ENCODE peak calls at places on chromosomes 13 and 19, in five cellular contexts. One of them, this sample, is unnamed.

GRCh38 chr13:61146158-61146557 is 269.5 kb downstream of the PCDH20 start:
- DNase-seq in IMR-90: no peak
- DNase-seq in neuronal stem cell: no peak
- DNase-seq in mesenchymal stem cell: no peak
- DNase-seq in H1: no peak
- DNase-seq in this sample: no peak

GRCh38 chr19:47183579-47183978 is 47.4 kb downstream of the BBC3 start:
- DNase-seq in IMR-90: no peak
- DNase-seq in neuronal stem cell: no peak
- DNase-seq in mesenchymal stem cell: no peak
- DNase-seq in H1: no peak
- DNase-seq in this sample: no peak

GRCh38 chr13:102670130-102670529 is 24.7 kb downstream of the METTL21C start:
- DNase-seq in IMR-90: no peak
- DNase-seq in neuronal stem cell: no peak
- DNase-seq in mesenchymal stem cell: no peak
- DNase-seq in H1: no peak
- DNase-seq in this sample: no peak

GRCh38 chr19:49430678-49431329 is 5.6 kb downstream of the GFY start:
- DNase-seq in IMR-90: no peak
- DNase-seq in neuronal stem cell: no peak
- DNase-seq in mesenchymal stem cell: no peak
- DNase-seq in H1: no peak
- DNase-seq in this sample: peak; percentile 48

GRCh38 chr13:42110410-42111155 is 62.1 kb downstream of the DGKH start:
- DNase-seq in IMR-90: peak; percentile 82
- DNase-seq in neuronal stem cell: peak; percentile 59
- DNase-seq in mesenchymal stem cell: peak; percentile 89
- DNase-seq in H1: no peak
- DNase-seq in this sample: peak; percentile 49

GRCh38 chr13:24865158-24865557 is 101.2 kb downstream of the RNF17 start:
- DNase-seq in IMR-90: peak; percentile 4
- DNase-seq in neuronal stem cell: no peak
- DNase-seq in mesenchymal stem cell: peak; percentile 12
- DNase-seq in H1: no peak
- DNase-seq in this sample: no peak

GRCh38 chr13:114099191-114099590 is 33.2 kb downstream of the RASA3 start:
- DNase-seq in IMR-90: peak; percentile 93
- DNase-seq in neuronal stem cell: no peak
- DNase-seq in mesenchymal stem cell: peak; percentile 99
- DNase-seq in H1: no peak
- DNase-seq in this sample: peak; percentile 91

GRCh38 chr13:101811440-101811839 is 359.0 kb downstream of the ITGBL1 start:
- DNase-seq in IMR-90: no peak
- DNase-seq in neuronal stem cell: no peak
- DNase-seq in mesenchymal stem cell: no peak
- DNase-seq in H1: no peak
- DNase-seq in this sample: no peak

GRCh38 chr19:45125975-45126493 is 33.1 kb downstream of the PPP1R37 start:
- DNase-seq in IMR-90: peak; percentile 49
- DNase-seq in neuronal stem cell: peak; percentile 41
- DNase-seq in mesenchymal stem cell: peak; percentile 63
- DNase-seq in H1: peak; percentile 56
- DNase-seq in this sample: peak; percentile 86

GRCh38 chr19:33373701-33374405 is at the start of gene CEBPG:
- DNase-seq in IMR-90: peak; percentile 64
- DNase-seq in neuronal stem cell: peak; percentile 43
- DNase-seq in mesenchymal stem cell: peak; percentile 70
- DNase-seq in H1: no peak
- DNase-seq in this sample: no peak

GRCh38 chr13:45628094-45628493 is 12.6 kb upstream of the ERICH6B start:
- DNase-seq in IMR-90: no peak
- DNase-seq in neuronal stem cell: no peak
- DNase-seq in mesenchymal stem cell: no peak
- DNase-seq in H1: no peak
- DNase-seq in this sample: peak; percentile 22

GRCh38 chr19:4042731-4043082 is 24.0 kb downstream of the ZBTB7A start:
- DNase-seq in IMR-90: no peak
- DNase-seq in neuronal stem cell: no peak
- DNase-seq in mesenchymal stem cell: no peak
- DNase-seq in H1: no peak
- DNase-seq in this sample: no peak

GRCh38 chr19:39203372-39204341 is at the start of gene SYCN:
- DNase-seq in IMR-90: no peak
- DNase-seq in neuronal stem cell: no peak
- DNase-seq in mesenchymal stem cell: no peak
- DNase-seq in H1: no peak
- DNase-seq in this sample: no peak

GRCh38 chr13:105142556-105142955 is 1392.9 kb downstream of the EFNB2 start:
- DNase-seq in IMR-90: no peak
- DNase-seq in neuronal stem cell: no peak
- DNase-seq in mesenchymal stem cell: no peak
- DNase-seq in H1: no peak
- DNase-seq in this sample: no peak

GRCh38 chr13:109862627-109863026 is 76.2 kb upstream of the IRS2 start:
- DNase-seq in IMR-90: peak; percentile 80
- DNase-seq in neuronal stem cell: no peak
- DNase-seq in mesenchymal stem cell: peak; percentile 69
- DNase-seq in H1: no peak
- DNase-seq in this sample: no peak

GRCh38 chr13:93420887-93421286 is 194.3 kb downstream of the GPC6 start:
- DNase-seq in IMR-90: no peak
- DNase-seq in neuronal stem cell: no peak
- DNase-seq in mesenchymal stem cell: no peak
- DNase-seq in H1: no peak
- DNase-seq in this sample: no peak

GRCh38 chr19:55519461-55520311 is 17.2 kb downstream of the SBK2 start:
- DNase-seq in IMR-90: peak; percentile 98
- DNase-seq in neuronal stem cell: no peak
- DNase-seq in mesenchymal stem cell: peak; percentile 73
- DNase-seq in H1: no peak
- DNase-seq in this sample: no peak

GRCh38 chr13:73060251-73061160 is 1.7 kb downstream of the KLF5 start:
- DNase-seq in IMR-90: peak; percentile 82
- DNase-seq in neuronal stem cell: peak; percentile 12
- DNase-seq in mesenchymal stem cell: peak; percentile 80
- DNase-seq in H1: no peak
- DNase-seq in this sample: peak; percentile 74

GRCh38 chr13:65592757-65593156 is 1637.4 kb downstream of the PCDH9 start:
- DNase-seq in IMR-90: peak; percentile 1
- DNase-seq in neuronal stem cell: no peak
- DNase-seq in mesenchymal stem cell: peak; percentile 8
- DNase-seq in H1: no peak
- DNase-seq in this sample: no peak

GRCh38 chr13:106326751-106327150 is 208.7 kb downstream of the EFNB2 start:
- DNase-seq in IMR-90: no peak
- DNase-seq in neuronal stem cell: no peak
- DNase-seq in mesenchymal stem cell: no peak
- DNase-seq in H1: no peak
- DNase-seq in this sample: no peak

GRCh38 chr13:104314321-104314720 is 1248.1 kb upstream of the SLC10A2 start:
- DNase-seq in IMR-90: no peak
- DNase-seq in neuronal stem cell: no peak
- DNase-seq in mesenchymal stem cell: no peak
- DNase-seq in H1: no peak
- DNase-seq in this sample: no peak

GRCh38 chr19:14432817-14433453 is at the start of gene PKN1:
- DNase-seq in IMR-90: no peak
- DNase-seq in neuronal stem cell: peak; percentile 67
- DNase-seq in mesenchymal stem cell: no peak
- DNase-seq in H1: no peak
- DNase-seq in this sample: peak; percentile 52

GRCh38 chr13:38758278-38758677 is 71.4 kb downstream of the FREM2 start:
- DNase-seq in IMR-90: no peak
- DNase-seq in neuronal stem cell: no peak
- DNase-seq in mesenchymal stem cell: no peak
- DNase-seq in H1: no peak
- DNase-seq in this sample: peak; percentile 74

GRCh38 chr13:20525144-20525600 is 485 bp downstream of the CRYL1 start:
- DNase-seq in IMR-90: no peak
- DNase-seq in neuronal stem cell: peak; percentile 11
- DNase-seq in mesenchymal stem cell: peak; percentile 20
- DNase-seq in H1: no peak
- DNase-seq in this sample: peak; percentile 23

GRCh38 chr13:104314926-104315535 is 1248.8 kb upstream of the SLC10A2 start:
- DNase-seq in IMR-90: peak; percentile 1
- DNase-seq in neuronal stem cell: no peak
- DNase-seq in mesenchymal stem cell: no peak
- DNase-seq in H1: no peak
- DNase-seq in this sample: no peak

GRCh38 chr19:18165794-18166544 is 7.6 kb upstream of the IFI30 start:
- DNase-seq in IMR-90: no peak
- DNase-seq in neuronal stem cell: no peak
- DNase-seq in mesenchymal stem cell: no peak
- DNase-seq in H1: no peak
- DNase-seq in this sample: no peak
- H3K4me3 ChIP-seq in IMR-90: no peak overlapping the region
- H3K4me3 ChIP-seq in neuronal stem cell: no peak overlapping the region
- H3K4me3 ChIP-seq in mesenchymal stem cell: no peak overlapping the region
- H3K4me3 ChIP-seq in H1: no peak overlapping the region
- H3K4me3 ChIP-seq in this sample: no peak overlapping the region

DNA sequence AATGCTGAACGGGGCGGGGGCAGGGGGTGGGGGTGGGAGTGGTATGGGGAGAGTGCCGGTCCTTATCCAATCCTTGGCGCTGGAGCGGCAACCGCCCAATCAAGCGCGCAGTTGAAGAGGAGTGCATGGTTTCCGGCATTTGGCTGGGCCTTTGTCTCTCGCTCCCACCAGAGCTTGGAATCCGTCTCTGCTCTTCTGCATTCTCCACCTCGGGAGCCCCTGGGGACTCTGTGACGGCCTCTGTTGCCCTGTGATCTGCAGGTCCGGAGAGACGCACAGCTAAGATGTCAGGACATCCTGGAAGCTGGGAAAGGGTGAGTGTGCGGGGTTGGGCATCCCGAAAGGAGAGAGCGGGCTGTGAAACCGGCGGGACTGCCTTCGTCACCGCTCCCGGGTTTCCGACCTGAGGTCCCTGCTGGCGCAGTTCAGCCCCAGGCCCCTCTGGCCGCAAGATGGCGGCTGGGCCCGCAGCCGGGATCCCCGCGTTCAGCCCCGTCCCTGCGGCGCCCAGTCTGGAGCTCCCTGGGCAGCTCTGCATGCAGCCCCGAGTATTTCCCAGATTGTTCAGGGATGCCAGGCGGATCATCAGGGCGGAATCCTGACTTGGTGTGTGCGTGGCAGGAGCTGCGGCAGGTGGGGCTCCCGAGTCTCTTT is 53.6 kb upstream of the ZNF254 start:
- DNase-seq in IMR-90: peak; percentile 91
- DNase-seq in neuronal stem cell: peak; percentile 86
- DNase-seq in mesenchymal stem cell: peak; percentile 96
- DNase-seq in H1: peak; percentile 70
- DNase-seq in this sample: peak; percentile 98
- H2BK5ac ChIP-seq in IMR-90: peak overlapping the region; percentile 75
- H2BK5ac ChIP-seq in neuronal stem cell: peak overlapping the region; percentile 98
- H2BK5ac ChIP-seq in mesenchymal stem cell: peak overlapping the region; percentile 33
- H2BK5ac ChIP-seq in H1: peak overlapping the region; percentile 98
- H2BK5ac ChIP-seq in this sample: peak overlapping the region; percentile 55

GRCh38 chr13:99985243-99985874 is 3.8 kb downstream of the ZIC2 start:
- DNase-seq in IMR-90: no peak
- DNase-seq in neuronal stem cell: no peak
- DNase-seq in mesenchymal stem cell: no peak
- DNase-seq in H1: no peak
- DNase-seq in this sample: peak; percentile 81

GRCh38 chr13:99986751-99987150 is 5.2 kb downstream of the ZIC2 start:
- DNase-seq in IMR-90: no peak
- DNase-seq in neuronal stem cell: no peak
- DNase-seq in mesenchymal stem cell: no peak
- DNase-seq in H1: no peak
- DNase-seq in this sample: peak; percentile 56

GRCh38 chr13:99984463-99985242 is 3.1 kb downstream of the ZIC2 start:
- DNase-seq in IMR-90: no peak
- DNase-seq in neuronal stem cell: no peak
- DNase-seq in mesenchymal stem cell: no peak
- DNase-seq in H1: no peak
- DNase-seq in this sample: peak; percentile 92

GRCh38 chr13:99987180-99988047 is 5.8 kb downstream of the ZIC2 start:
- DNase-seq in IMR-90: no peak
- DNase-seq in neuronal stem cell: no peak
- DNase-seq in mesenchymal stem cell: no peak
- DNase-seq in H1: no peak
- DNase-seq in this sample: peak; percentile 73

DNA sequence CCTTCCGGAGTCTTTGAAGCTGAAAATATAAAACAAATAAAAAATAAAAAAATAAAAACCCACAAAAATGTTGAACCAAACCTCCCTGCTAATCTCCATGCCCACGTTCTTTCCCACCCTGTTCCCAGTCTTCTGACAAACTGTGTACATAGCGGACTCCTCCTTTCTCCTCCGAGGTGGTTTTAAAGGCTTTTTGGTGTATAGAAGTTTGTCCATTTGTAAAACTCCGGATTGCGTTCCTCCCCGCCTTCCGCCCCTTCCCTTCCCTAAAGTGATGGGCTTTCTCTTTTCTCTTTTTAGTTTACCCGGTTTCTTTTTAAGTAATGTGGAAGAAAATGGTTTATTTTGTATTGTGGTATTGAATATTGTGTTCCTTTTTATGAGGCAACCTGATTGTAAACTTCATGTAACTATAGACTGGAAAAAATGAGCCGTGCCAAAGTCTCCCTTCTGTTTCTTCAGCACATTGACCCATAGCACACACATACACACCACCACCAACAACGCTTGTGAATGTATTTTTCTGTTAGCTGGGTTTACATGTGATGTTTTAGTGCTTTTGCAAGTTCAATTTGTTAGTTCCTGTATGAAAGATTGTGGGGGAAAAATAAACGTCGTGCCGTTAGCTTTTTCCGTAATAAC is 4.4 kb downstream of the ZIC2 start:
- DNase-seq in IMR-90: no peak
- DNase-seq in neuronal stem cell: no peak
- DNase-seq in mesenchymal stem cell: no peak
- DNase-seq in H1: no peak
- DNase-seq in this sample: no peak
- H3K4me3 ChIP-seq in IMR-90: no peak overlapping the region
- H3K4me3 ChIP-seq in neuronal stem cell: peak overlapping the region; percentile 99
- H3K4me3 ChIP-seq in mesenchymal stem cell: no peak overlapping the region
- H3K4me3 ChIP-seq in H1: peak overlapping the region; percentile 94
- H3K4me3 ChIP-seq in this sample: peak overlapping the region; percentile 69

DNA sequence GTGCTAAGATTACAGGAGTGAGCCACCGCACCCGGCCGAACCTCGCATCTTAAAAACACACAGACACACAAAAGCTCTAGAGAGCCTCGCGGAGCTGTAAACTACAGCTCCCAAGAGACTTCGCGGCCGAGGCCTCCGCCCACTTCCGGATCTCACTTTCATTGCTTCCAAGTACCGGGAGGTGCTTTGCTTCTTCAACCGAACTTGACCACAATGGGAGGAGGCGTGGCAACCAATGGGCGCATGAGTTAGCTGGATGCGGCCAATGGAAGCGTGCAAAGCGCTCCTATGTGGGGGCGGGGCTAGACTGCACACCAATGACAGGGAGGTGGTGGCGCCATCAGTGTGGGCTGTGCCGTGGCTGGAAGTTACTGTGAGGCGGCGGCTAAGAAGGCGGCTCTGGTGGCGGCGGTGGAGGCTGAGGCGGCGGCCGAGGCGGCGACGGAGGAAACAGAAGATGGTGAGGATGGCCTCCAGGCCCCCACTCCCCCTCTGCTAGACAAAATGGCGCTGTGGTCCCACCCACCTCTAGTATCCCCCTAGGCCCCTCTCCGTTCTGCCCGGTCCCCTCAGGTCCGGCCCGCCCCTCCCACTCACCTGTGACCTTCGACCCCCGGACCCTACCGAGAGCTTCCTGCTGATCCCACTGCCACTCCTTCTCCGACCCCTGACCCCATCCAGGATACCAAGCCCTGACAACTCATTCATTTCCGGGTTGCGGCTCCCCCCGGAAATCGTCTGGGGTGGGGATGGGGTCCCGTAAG is at the start of gene DDA1:
- DNase-seq in IMR-90: peak; percentile 100
- DNase-seq in neuronal stem cell: peak; percentile 99
- DNase-seq in mesenchymal stem cell: peak; percentile 100
- DNase-seq in H1: peak; percentile 99
- DNase-seq in this sample: peak; percentile 100
- H2BK5ac ChIP-seq in IMR-90: peak within 1 kb of the TSS; percentile 69
- H2BK5ac ChIP-seq in neuronal stem cell: peak within 1 kb of the TSS; percentile 55
- H2BK5ac ChIP-seq in mesenchymal stem cell: peak within 1 kb of the TSS; percentile 4
- H2BK5ac ChIP-seq in H1: peak within 1 kb of the TSS; percentile 84
- H2BK5ac ChIP-seq in this sample: peak within 1 kb of the TSS; percentile 19

This sample was measured in mesendoderm.